ENCODE peak calls at places on chromosomes 6 and 20, in four cellular contexts. One of them, this sample, is unnamed.

GRCh38 chr6:137234505-137234863 is 15.3 kb upstream of the IFNGR1 start:
- DNase-seq in IMR-90: no peak
- DNase-seq in A549: no peak
- DNase-seq in neuronal stem cell: no peak
- DNase-seq in this sample: no peak

GRCh38 chr20:19964289-19965263 is 52.6 kb upstream of the NAA20 start:
- DNase-seq in IMR-90: peak
- DNase-seq in A549: peak
- DNase-seq in neuronal stem cell: no peak
- DNase-seq in this sample: no peak

GRCh38 chr6:148846778-148847761 is 100.2 kb downstream of the UST start:
- DNase-seq in IMR-90: peak
- DNase-seq in A549: no peak
- DNase-seq in neuronal stem cell: no peak
- DNase-seq in this sample: no peak

GRCh38 chr6:35054743-35055130 is 86.4 kb downstream of the TCP11 start:
- DNase-seq in IMR-90: no peak
- DNase-seq in A549: no peak
- DNase-seq in neuronal stem cell: no peak
- DNase-seq in this sample: no peak

GRCh38 chr6:108947114-108947854 is 99.1 kb downstream of the ARMC2 start:
- DNase-seq in IMR-90: peak
- DNase-seq in A549: peak
- DNase-seq in neuronal stem cell: no peak
- DNase-seq in this sample: no peak

GRCh38 chr6:69706724-69707123 is 90.1 kb downstream of the LMBRD1 start:
- DNase-seq in IMR-90: no peak
- DNase-seq in A549: no peak
- DNase-seq in neuronal stem cell: no peak
- DNase-seq in this sample: no peak

GRCh38 chr6:8839626-8840025 is 404.3 kb upstream of the SLC35B3 start:
- DNase-seq in IMR-90: no peak
- DNase-seq in A549: no peak
- DNase-seq in neuronal stem cell: no peak
- DNase-seq in this sample: no peak

GRCh38 chr6:34066284-34066571 is 79.7 kb downstream of the GRM4 start:
- DNase-seq in IMR-90: no peak
- DNase-seq in A549: no peak
- DNase-seq in neuronal stem cell: no peak
- DNase-seq in this sample: no peak

GRCh38 chr20:40532103-40532502 is 156.9 kb downstream of the MAFB start:
- DNase-seq in IMR-90: no peak
- DNase-seq in A549: peak
- DNase-seq in neuronal stem cell: no peak
- DNase-seq in this sample: peak

GRCh38 chr6:26351544-26351953 is 13.4 kb upstream of the BTN3A2 start:
- DNase-seq in IMR-90: peak
- DNase-seq in A549: peak
- DNase-seq in neuronal stem cell: no peak
- DNase-seq in this sample: no peak

GRCh38 chr6:166488701-166489100 is 97.8 kb downstream of the RAMACL start:
- DNase-seq in IMR-90: no peak
- DNase-seq in A549: no peak
- DNase-seq in neuronal stem cell: no peak
- DNase-seq in this sample: no peak

GRCh38 chr6:55643868-55644267 is 64.9 kb upstream of the HMGCLL1 start:
- DNase-seq in IMR-90: peak
- DNase-seq in A549: no peak
- DNase-seq in neuronal stem cell: no peak
- DNase-seq in this sample: no peak

GRCh38 chr6:157014871-157015270 is 237.7 kb downstream of the ARID1B start:
- DNase-seq in IMR-90: no peak
- DNase-seq in A549: no peak
- DNase-seq in neuronal stem cell: no peak
- DNase-seq in this sample: no peak

GRCh38 chr6:83378621-83379388 is 52.0 kb downstream of the ME1 start:
- DNase-seq in IMR-90: peak
- DNase-seq in A549: no peak
- DNase-seq in neuronal stem cell: no peak
- DNase-seq in this sample: no peak

GRCh38 chr20:24160563-24161355 is 172.2 kb upstream of the GGTLC1 start:
- DNase-seq in IMR-90: peak
- DNase-seq in A549: peak
- DNase-seq in neuronal stem cell: peak
- DNase-seq in this sample: peak

GRCh38 chr20:46001498-46001897 is 7.2 kb upstream of the MMP9 start:
- DNase-seq in IMR-90: no peak
- DNase-seq in A549: no peak
- DNase-seq in neuronal stem cell: no peak
- DNase-seq in this sample: no peak

GRCh38 chr20:19073584-19074198 is 138.8 kb upstream of the SLC24A3 start:
- DNase-seq in IMR-90: no peak
- DNase-seq in A549: no peak
- DNase-seq in neuronal stem cell: peak
- DNase-seq in this sample: peak

GRCh38 chr20:62344782-62345181 is 22.3 kb downstream of the LAMA5 start:
- DNase-seq in IMR-90: peak
- DNase-seq in A549: no peak
- DNase-seq in neuronal stem cell: no peak
- DNase-seq in this sample: no peak

GRCh38 chr20:32603046-32603726 is 18.1 kb upstream of the NOL4L start:
- DNase-seq in IMR-90: no peak
- DNase-seq in A549: no peak
- DNase-seq in neuronal stem cell: no peak
- DNase-seq in this sample: no peak

GRCh38 chr6:158649289-158650143 is at the start of gene SYTL3:
- DNase-seq in IMR-90: peak
- DNase-seq in A549: no peak
- DNase-seq in neuronal stem cell: no peak
- DNase-seq in this sample: no peak

GRCh38 chr20:32067234-32067821 is 15.3 kb downstream of the HCK start:
- DNase-seq in IMR-90: peak
- DNase-seq in A549: peak
- DNase-seq in neuronal stem cell: no peak
- DNase-seq in this sample: no peak

GRCh38 chr6:166611631-166612030 is 15.4 kb downstream of the RPS6KA2 start:
- DNase-seq in IMR-90: no peak
- DNase-seq in A549: no peak
- DNase-seq in neuronal stem cell: no peak
- DNase-seq in this sample: no peak

GRCh38 chr6:43980004-43980795 is 147.1 kb downstream of the MRPL14 start:
- DNase-seq in IMR-90: no peak
- DNase-seq in A549: no peak
- DNase-seq in neuronal stem cell: no peak
- DNase-seq in this sample: no peak

GRCh38 chr6:71012871-71013456 is 56.1 kb upstream of the B3GAT2 start:
- DNase-seq in IMR-90: peak
- DNase-seq in A549: peak
- DNase-seq in neuronal stem cell: peak
- DNase-seq in this sample: peak

GRCh38 chr20:36543187-36544133 is 2.1 kb downstream of the MYL9 start:
- DNase-seq in IMR-90: peak
- DNase-seq in A549: no peak
- DNase-seq in neuronal stem cell: no peak
- DNase-seq in this sample: no peak

GRCh38 chr6:34235605-34236422 is 859 bp upstream of the HMGA1 start:
- DNase-seq in IMR-90: peak
- DNase-seq in A549: peak
- DNase-seq in neuronal stem cell: peak
- DNase-seq in this sample: peak

GRCh38 chr6:35368038-35368887 is 25.9 kb downstream of the PPARD start:
- DNase-seq in IMR-90: peak
- DNase-seq in A549: peak
- DNase-seq in neuronal stem cell: no peak
- DNase-seq in this sample: no peak

GRCh38 chr20:32191873-32192272 is 15.7 kb downstream of the PLAGL2 start:
- DNase-seq in IMR-90: peak
- DNase-seq in A549: no peak
- DNase-seq in neuronal stem cell: no peak
- DNase-seq in this sample: no peak

DNA sequence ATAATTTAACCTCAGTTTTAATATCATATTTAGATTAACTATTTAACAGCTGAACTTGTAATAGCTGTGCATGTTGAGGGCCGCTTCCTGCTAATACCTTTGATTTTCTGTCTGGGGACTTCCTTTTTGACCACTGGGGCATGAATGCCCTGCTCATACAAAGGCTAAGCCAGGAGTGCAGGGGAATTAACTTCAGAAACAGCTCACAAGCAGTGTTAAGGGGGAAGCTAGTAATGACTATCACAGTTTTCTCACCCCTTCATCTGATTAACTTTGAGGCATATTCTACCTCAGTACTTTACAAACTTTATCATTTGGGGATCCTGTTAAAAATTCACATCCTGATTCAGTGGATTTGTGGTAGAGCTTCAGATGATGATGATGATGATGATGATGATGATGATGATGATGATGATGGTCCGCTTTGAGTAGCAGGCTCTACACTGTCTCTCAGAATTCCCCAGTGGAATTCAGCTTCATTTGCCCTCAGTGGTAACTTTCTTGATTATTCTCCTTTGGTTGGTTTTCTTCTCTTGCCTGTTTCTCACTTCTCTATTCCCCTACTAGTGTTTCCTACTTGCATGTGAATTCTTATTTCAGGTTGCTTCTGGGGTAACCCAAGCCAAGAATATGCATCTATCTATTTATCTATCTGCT is 78.4 kb upstream of the TMEM170B start:
- DNase-seq in IMR-90: no peak
- DNase-seq in A549: no peak
- DNase-seq in neuronal stem cell: no peak
- DNase-seq in this sample: no peak
- H3K4me2 ChIP-seq in IMR-90: no peak
- H3K4me2 ChIP-seq in A549: no peak
- H3K4me2 ChIP-seq in neuronal stem cell: no peak
- H3K4me2 ChIP-seq in this sample: no peak

GRCh38 chr20:52209154-52209571 is 17.6 kb upstream of the ZFP64 start:
- DNase-seq in IMR-90: no peak
- DNase-seq in A549: no peak
- DNase-seq in neuronal stem cell: no peak
- DNase-seq in this sample: peak
- H3K4me3 ChIP-seq in IMR-90: no peak
- H3K4me3 ChIP-seq in A549: no peak
- H3K4me3 ChIP-seq in neuronal stem cell: no peak
- H3K4me3 ChIP-seq in this sample: no peak

GRCh38 chr6:119147101-119148053 is 68.9 kb upstream of the FAM184A start:
- DNase-seq in IMR-90: peak
- DNase-seq in A549: peak
- DNase-seq in neuronal stem cell: no peak
- DNase-seq in this sample: no peak

GRCh38 chr6:119142637-119143036 is 64.2 kb upstream of the FAM184A start:
- DNase-seq in IMR-90: no peak
- DNase-seq in A549: no peak
- DNase-seq in neuronal stem cell: no peak
- DNase-seq in this sample: no peak

GRCh38 chr6:119148102-119148824 is 69.8 kb upstream of the FAM184A start:
- DNase-seq in IMR-90: peak
- DNase-seq in A549: peak
- DNase-seq in neuronal stem cell: peak
- DNase-seq in this sample: peak

GRCh38 chr6:119142051-119142450 is 63.6 kb upstream of the FAM184A start:
- DNase-seq in IMR-90: no peak
- DNase-seq in A549: no peak
- DNase-seq in neuronal stem cell: no peak
- DNase-seq in this sample: no peak

GRCh38 chr6:119145111-119145510 is 66.6 kb upstream of the FAM184A start:
- DNase-seq in IMR-90: no peak
- DNase-seq in A549: no peak
- DNase-seq in neuronal stem cell: no peak
- DNase-seq in this sample: no peak
- H3K4me2 ChIP-seq in IMR-90: no peak
- H3K4me2 ChIP-seq in A549: no peak
- H3K4me2 ChIP-seq in neuronal stem cell: no peak
- H3K4me2 ChIP-seq in this sample: no peak

GRCh38 chr6:136037246-136037884 is 185.9 kb downstream of the PDE7B start:
- DNase-seq in IMR-90: peak
- DNase-seq in A549: no peak
- DNase-seq in neuronal stem cell: no peak
- DNase-seq in this sample: no peak
- H3K4me3 ChIP-seq in IMR-90: peak
- H3K4me3 ChIP-seq in A549: no peak
- H3K4me3 ChIP-seq in neuronal stem cell: no peak
- H3K4me3 ChIP-seq in this sample: no peak

GRCh38 chr6:41577356-41577864 is 31.2 kb downstream of the FOXP4 start:
- DNase-seq in IMR-90: no peak
- DNase-seq in A549: no peak
- DNase-seq in neuronal stem cell: no peak
- DNase-seq in this sample: no peak
- H3K4me2 ChIP-seq in IMR-90: peak
- H3K4me2 ChIP-seq in A549: peak
- H3K4me2 ChIP-seq in neuronal stem cell: peak
- H3K4me2 ChIP-seq in this sample: peak

GRCh38 chr6:134911532-134911931 is 38.4 kb downstream of the ALDH8A1 start:
- DNase-seq in IMR-90: peak
- DNase-seq in A549: no peak
- DNase-seq in neuronal stem cell: no peak
- DNase-seq in this sample: no peak

GRCh38 chr6:134903448-134903847 is 46.5 kb downstream of the ALDH8A1 start:
- DNase-seq in IMR-90: no peak
- DNase-seq in A549: no peak
- DNase-seq in neuronal stem cell: no peak
- DNase-seq in this sample: no peak

GRCh38 chr6:134909701-134910595 is 40.0 kb downstream of the ALDH8A1 start:
- DNase-seq in IMR-90: no peak
- DNase-seq in A549: no peak
- DNase-seq in neuronal stem cell: no peak
- DNase-seq in this sample: no peak

GRCh38 chr6:134910596-134910935 is 39.3 kb downstream of the ALDH8A1 start:
- DNase-seq in IMR-90: no peak
- DNase-seq in A549: no peak
- DNase-seq in neuronal stem cell: no peak
- DNase-seq in this sample: no peak

GRCh38 chr6:134908906-134909516 is 40.9 kb downstream of the ALDH8A1 start:
- DNase-seq in IMR-90: peak
- DNase-seq in A549: peak
- DNase-seq in neuronal stem cell: no peak
- DNase-seq in this sample: no peak
- H3K4me3 ChIP-seq in IMR-90: peak
- H3K4me3 ChIP-seq in A549: peak
- H3K4me3 ChIP-seq in neuronal stem cell: no peak
- H3K4me3 ChIP-seq in this sample: no peak

GRCh38 chr6:28446818-28447511 is 3.7 kb upstream of the ZSCAN23 start:
- DNase-seq in IMR-90: peak
- DNase-seq in A549: no peak
- DNase-seq in neuronal stem cell: peak
- DNase-seq in this sample: peak
- H3K4me2 ChIP-seq in IMR-90: peak
- H3K4me2 ChIP-seq in A549: peak
- H3K4me2 ChIP-seq in neuronal stem cell: peak
- H3K4me2 ChIP-seq in this sample: peak

GRCh38 chr20:25282034-25282781 is 34.3 kb downstream of the PYGB start:
- DNase-seq in IMR-90: no peak
- DNase-seq in A549: no peak
- DNase-seq in neuronal stem cell: no peak
- DNase-seq in this sample: no peak
- H3K4me3 ChIP-seq in IMR-90: no peak
- H3K4me3 ChIP-seq in A549: no peak
- H3K4me3 ChIP-seq in neuronal stem cell: peak
- H3K4me3 ChIP-seq in this sample: no peak